ENCODE peak calls at places on chromosomes 16 and 17, in six cellular contexts. T is neural progenitor cell, W is HCT116, A is BJ, F is A673, D is heart right ventricle. X is an unnamed sample. For H3K27me3, the result is how much of the 10 kb centered on the place peaks cover.

GRCh38 chr16:46729326-46729995 is 18.7 kb downstream of the MYLK3 start:
- DNase-seq in T (no peak), W (no peak), A (no peak), F (no peak), D (no peak), X (no peak)

GRCh38 chr17:2050871-2051387 is 4.0 kb upstream of the HIC1 start:
- DNase-seq in T (peak), W (no peak), A (no peak), F (peak), D (no peak), X (peak)

GRCh38 chr16:22322741-22323140 is 25.5 kb downstream of the POLR3E start:
- DNase-seq in T (no peak), W (no peak), A (no peak), F (no peak), D (no peak), X (peak)

GRCh38 chr17:17052462-17053221 is 10.4 kb downstream of the MPRIP start:
- DNase-seq in T (no peak), W (no peak), A (no peak), F (no peak), D (no peak), X (peak)

GRCh38 chr16:58039829-58040495 is 14.4 kb downstream of the MMP15 start:
- DNase-seq in T (no peak), W (no peak), A (no peak), F (no peak), D (no peak), X (peak)

GRCh38 chr17:64277831-64278562 is 14.9 kb upstream of the TEX2 start:
- DNase-seq in T (no peak), W (no peak), A (no peak), F (no peak), D (no peak), X (no peak)

GRCh38 chr16:12754824-12755543 is 48.7 kb downstream of the CPPED1 start:
- DNase-seq in T (no peak), W (no peak), A (no peak), F (no peak), D (no peak), X (no peak)

GRCh38 chr17:80036715-80037477 is 454 bp downstream of the CCDC40 start:
- DNase-seq in T (peak), W (no peak), A (no peak), F (peak), D (no peak), X (peak)

GRCh38 chr17:43399839-43400328 is 1.1 kb downstream of the ARL4D start:
- DNase-seq in T (no peak), W (no peak), A (no peak), F (no peak), D (no peak), X (peak)

GRCh38 chr16:10949424-10949970 is 5.1 kb downstream of the CLEC16A start:
- DNase-seq in T (peak), W (no peak), A (no peak), F (peak), D (no peak), X (peak)

GRCh38 chr16:75764154-75764768 is 38.0 kb upstream of the CPHXL start:
- DNase-seq in T (peak), W (peak), A (no peak), F (peak), D (no peak), X (peak)

GRCh38 chr17:6138761-6139446 is 68.7 kb downstream of the WSCD1 start:
- DNase-seq in T (peak), W (no peak), A (no peak), F (no peak), D (no peak), X (peak)

GRCh38 chr16:73020409-73020884 is 27.5 kb downstream of the ZFHX3 start:
- DNase-seq in T (no peak), W (peak), A (no peak), F (no peak), D (peak), X (no peak)

GRCh38 chr16:89190150-89190958 is 10.0 kb downstream of the SLC22A31 start:
- DNase-seq in T (peak), W (no peak), A (no peak), F (no peak), D (peak), X (peak)

DNA sequence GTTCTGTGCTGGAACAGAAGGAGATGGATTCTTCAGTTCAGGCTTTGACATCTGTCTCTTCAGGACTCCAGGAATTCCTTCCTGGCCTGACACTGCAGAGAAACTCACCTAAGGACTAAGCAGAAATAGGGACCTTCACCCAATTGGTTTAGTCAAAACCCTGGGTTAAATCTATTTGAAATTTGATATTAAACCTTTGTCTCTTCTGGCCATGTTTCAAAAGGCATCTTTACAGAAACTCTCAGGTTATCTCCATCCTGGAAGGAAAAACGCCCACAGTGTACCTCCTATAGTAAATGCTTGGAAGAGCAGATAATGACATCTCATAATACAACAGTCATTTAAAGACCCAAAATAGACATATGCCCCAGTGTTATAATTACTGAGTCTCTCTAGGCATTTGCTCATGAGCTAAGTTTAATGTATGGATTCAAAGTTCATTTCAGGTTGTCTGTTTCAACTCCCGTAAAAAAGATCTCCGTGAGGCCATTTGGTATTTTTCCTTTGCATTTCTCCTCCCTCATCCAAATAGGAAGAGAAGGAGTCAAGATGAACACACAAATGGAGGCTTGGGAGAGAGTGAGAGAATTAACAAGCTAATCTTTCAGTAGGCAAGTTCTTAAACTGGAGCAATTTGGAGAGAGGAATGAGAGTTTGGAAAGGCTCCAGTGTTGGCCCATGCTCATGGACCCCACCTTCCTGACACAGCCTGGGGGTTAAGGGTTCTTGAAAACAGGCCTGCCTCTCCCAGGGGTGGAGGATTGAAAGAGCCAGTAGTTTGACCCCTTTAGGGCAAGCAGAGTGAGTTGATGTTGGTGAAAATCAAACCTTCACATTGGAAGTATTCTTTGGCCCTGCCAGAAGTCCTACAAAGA is 5.8 kb upstream of the HOXB4 start:
- DNase-seq in T (no peak), W (no peak), A (no peak), F (no peak), D (no peak), X (no peak)
- H3K27me3 ChIP-seq in T (half or more), W (under half), A (half or more), F (under half), D (half or more), X (half or more)

GRCh38 chr17:36647598-36647997 is 46.2 kb downstream of the MRM1 start:
- DNase-seq in T (peak), W (no peak), A (no peak), F (no peak), D (no peak), X (peak)
- H3K27me3 ChIP-seq in T (under half), W (under half), A (under half), F (under half), D (half or more), X (under half)

GRCh38 chr17:52157161-52157560 is 1.4 kb downstream of the CA10 start:
- DNase-seq in T (no peak), W (no peak), A (no peak), F (no peak), D (no peak), X (peak)
- H3K27me3 ChIP-seq in T (half or more), W (under half), A (under half), F (half or more), D (half or more), X (under half)

DNA sequence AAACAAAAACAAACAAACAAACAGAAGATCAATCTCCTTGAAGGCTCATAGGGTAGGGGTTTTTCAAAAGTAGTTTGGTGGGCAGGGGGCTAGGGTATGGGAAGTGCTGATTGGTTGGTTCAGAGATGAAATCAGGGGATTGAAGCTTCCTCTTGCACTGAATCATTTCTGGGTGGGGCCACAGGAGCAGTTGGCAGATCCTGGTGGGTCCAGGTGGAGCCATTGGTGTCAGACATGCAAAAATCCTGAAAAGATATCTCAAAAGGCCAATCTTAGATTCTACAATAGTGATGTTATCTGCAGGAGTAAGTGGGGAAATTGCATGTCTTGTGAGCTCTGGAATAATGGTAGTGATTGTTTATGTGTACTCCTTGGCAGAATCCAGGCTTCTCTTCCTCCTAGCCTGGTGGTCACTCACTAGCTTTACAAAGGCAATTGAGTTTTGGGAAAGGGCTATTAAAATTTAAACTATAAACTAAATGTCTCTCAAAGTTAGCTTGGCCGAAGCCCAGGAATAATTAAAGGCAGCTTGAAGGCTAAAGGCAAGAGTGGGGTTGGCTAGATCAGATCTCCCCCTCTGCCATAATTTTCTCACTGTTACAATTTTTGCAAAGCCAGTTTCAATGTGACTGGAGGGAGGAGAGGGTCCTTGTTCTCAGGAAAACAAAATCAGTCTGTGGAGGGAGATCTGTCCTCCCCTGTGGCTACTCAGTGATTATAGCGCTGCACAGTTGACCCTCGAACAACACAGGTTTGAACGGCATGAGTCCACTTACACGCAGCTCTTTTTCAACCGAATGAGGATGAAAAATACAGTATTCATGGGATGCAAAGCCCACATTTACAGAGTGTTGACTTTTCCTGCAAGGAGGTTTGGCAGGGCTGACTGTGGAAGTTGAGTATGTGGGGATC is 45.2 kb downstream of the RNF112 start:
- DNase-seq in T (no peak), W (no peak), A (no peak), F (no peak), D (no peak), X (no peak)
- H3K27me3 ChIP-seq in T (under half), W (under half), A (under half), F (under half), D (under half), X (under half)

DNA sequence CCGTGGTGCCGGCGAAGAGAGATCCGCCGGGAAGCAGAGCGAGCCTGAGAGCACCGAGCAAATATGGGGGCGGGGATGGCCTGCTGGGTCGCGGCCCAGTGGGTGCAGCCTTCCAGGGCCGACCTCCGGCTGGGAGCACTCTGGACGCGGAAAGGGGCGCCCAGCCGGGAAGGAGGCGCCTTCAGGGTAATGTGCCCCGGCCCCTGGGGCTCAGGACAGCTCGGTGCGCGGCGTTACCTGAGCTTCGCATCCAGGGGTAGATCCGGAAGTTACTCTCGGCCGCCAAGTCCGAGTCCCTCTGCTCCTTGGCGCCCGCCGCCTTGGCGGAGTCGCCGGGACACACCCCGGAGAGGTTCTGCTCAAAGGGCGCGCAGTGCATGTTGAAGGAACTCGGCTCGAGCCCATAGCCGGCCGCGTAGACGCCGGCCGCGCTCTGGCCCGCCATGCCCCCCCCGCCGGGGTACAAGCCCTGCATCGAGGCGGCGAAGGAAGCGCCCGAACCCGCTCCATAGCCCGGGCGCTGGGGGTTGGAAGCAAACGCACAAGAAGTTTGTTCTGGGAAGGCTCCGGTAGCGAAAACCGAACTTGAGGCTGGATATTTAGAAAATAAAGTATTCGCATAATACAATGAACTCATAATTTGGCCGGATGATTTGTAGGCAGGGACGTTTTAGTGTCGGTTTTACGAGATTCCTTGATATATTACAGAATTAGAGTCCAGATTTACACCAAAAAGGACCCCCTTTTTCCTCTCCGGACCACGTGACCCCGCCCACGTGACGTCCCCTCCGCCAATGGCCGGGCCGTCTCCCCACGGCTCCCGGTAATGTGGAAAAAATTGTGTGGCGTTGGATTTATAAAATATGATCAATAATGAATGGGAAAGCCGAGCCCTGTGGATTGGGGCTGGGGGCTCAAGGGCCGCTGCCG is at the start of gene HOXB7:
- DNase-seq in T (no peak), W (no peak), A (no peak), F (peak), D (peak), X (peak)
- H3K27me3 ChIP-seq in T (half or more), W (under half), A (half or more), F (under half), D (half or more), X (half or more)

GRCh38 chr17:27550291-27550930 is 80.6 kb upstream of the LGALS9 start:
- DNase-seq in T (no peak), W (no peak), A (no peak), F (no peak), D (no peak), X (no peak)
- H3K27me3 ChIP-seq in T (under half), W (under half), A (under half), F (under half), D (under half), X (under half)

GRCh38 chr16:85908444-85908843 is 9.5 kb downstream of the IRF8 start:
- DNase-seq in T (no peak), W (no peak), A (no peak), F (no peak), D (no peak), X (peak)
- H3K27me3 ChIP-seq in T (under half), W (under half), A (under half), F (under half), D (under half), X (under half)

DNA sequence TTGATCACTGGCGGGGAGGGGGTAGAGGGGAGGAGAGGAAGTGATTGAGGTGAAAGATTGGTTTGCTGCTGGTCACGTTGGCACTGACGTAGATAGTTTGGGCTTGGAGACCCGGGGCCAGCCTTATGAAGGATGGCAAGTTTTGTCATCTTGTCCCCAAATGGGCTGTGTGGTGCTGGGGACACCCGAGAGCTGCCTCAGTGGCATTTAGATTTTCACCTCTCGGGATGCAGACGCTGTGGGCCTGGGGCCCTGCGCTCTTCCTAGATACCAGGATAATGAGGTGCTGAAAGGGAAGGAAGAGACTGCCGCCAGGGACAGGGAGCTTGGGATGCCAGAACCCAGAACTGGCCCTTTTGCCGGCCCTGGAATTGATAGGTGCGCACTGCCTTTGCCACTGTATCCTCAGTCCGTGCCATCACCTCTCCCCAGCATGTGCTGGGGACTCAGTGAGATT is 1.4 kb upstream of the SOCS3 start:
- DNase-seq in T (no peak), W (no peak), A (no peak), F (no peak), D (no peak), X (no peak)
- H3K27me3 ChIP-seq in T (under half), W (under half), A (under half), F (under half), D (under half), X (under half)

GRCh38 chr17:50647187-50647586 is 12.5 kb downstream of the ABCC3 start:
- DNase-seq in T (no peak), W (no peak), A (no peak), F (no peak), D (no peak), X (no peak)
- H3K27me3 ChIP-seq in T (under half), W (under half), A (under half), F (under half), D (under half), X (under half)

X was measured in H7.